ENCODE peak calls at places on chromosomes 13 and 19, in seven cellular contexts. One of them, this sample, is unnamed.

GRCh38 chr13:92312823-92313222 is 913.8 kb upstream of the GPC6 start:
- DNase-seq in H9: no peak
- DNase-seq in H1: no peak
- DNase-seq in IMR-90: no peak
- DNase-seq in neuronal stem cell: no peak
- DNase-seq in trophoblast cell: no peak
- DNase-seq in mesenchymal stem cell: no peak
- DNase-seq in this sample: no peak

GRCh38 chr19:44681992-44682790 is 10.9 kb downstream of the CEACAM19 start:
- DNase-seq in neuronal stem cell: no peak
- DNase-seq in trophoblast cell: no peak
- DNase-seq in mesenchymal stem cell: no peak
- DNase-seq in IMR-90: no peak
- DNase-seq in H9: no peak
- DNase-seq in H1: no peak
- DNase-seq in this sample: no peak

GRCh38 chr19:55650602-55651230 is 2.7 kb downstream of the CCDC106 start:
- DNase-seq in IMR-90: no peak
- DNase-seq in H9: no peak
- DNase-seq in neuronal stem cell: no peak
- DNase-seq in mesenchymal stem cell: no peak
- DNase-seq in H1: no peak
- DNase-seq in trophoblast cell: no peak
- DNase-seq in this sample: no peak

GRCh38 chr13:106573855-106574254 is 5.9 kb upstream of the ARGLU1 start:
- DNase-seq in H9: no peak
- DNase-seq in trophoblast cell: no peak
- DNase-seq in mesenchymal stem cell: no peak
- DNase-seq in H1: no peak
- DNase-seq in neuronal stem cell: no peak
- DNase-seq in IMR-90: peak
- DNase-seq in this sample: no peak

GRCh38 chr13:48808689-48809088 is 155.0 kb downstream of the CYSLTR2 start:
- DNase-seq in trophoblast cell: peak
- DNase-seq in neuronal stem cell: no peak
- DNase-seq in H9: no peak
- DNase-seq in IMR-90: peak
- DNase-seq in mesenchymal stem cell: peak
- DNase-seq in H1: no peak
- DNase-seq in this sample: no peak

GRCh38 chr19:20333508-20333907 is 166.5 kb downstream of the ZNF486 start:
- DNase-seq in trophoblast cell: no peak
- DNase-seq in H9: no peak
- DNase-seq in mesenchymal stem cell: no peak
- DNase-seq in H1: no peak
- DNase-seq in neuronal stem cell: no peak
- DNase-seq in IMR-90: no peak
- DNase-seq in this sample: no peak

GRCh38 chr19:41887711-41888382 is 4.9 kb downstream of the ARHGEF1 start:
- DNase-seq in trophoblast cell: peak
- DNase-seq in neuronal stem cell: no peak
- DNase-seq in H1: peak
- DNase-seq in mesenchymal stem cell: peak
- DNase-seq in H9: peak
- DNase-seq in IMR-90: peak
- DNase-seq in this sample: peak

GRCh38 chr13:91740811-91741210 is 342.4 kb downstream of the GPC5 start:
- DNase-seq in IMR-90: no peak
- DNase-seq in mesenchymal stem cell: no peak
- DNase-seq in trophoblast cell: no peak
- DNase-seq in neuronal stem cell: peak
- DNase-seq in H1: no peak
- DNase-seq in H9: no peak
- DNase-seq in this sample: no peak

GRCh38 chr13:36888645-36889044 is 31.4 kb downstream of the SMAD9 start:
- DNase-seq in trophoblast cell: no peak
- DNase-seq in H1: no peak
- DNase-seq in neuronal stem cell: no peak
- DNase-seq in IMR-90: no peak
- DNase-seq in H9: no peak
- DNase-seq in mesenchymal stem cell: no peak
- DNase-seq in this sample: no peak

GRCh38 chr19:13803038-13803437 is 7.8 kb downstream of the ZSWIM4 start:
- DNase-seq in mesenchymal stem cell: no peak
- DNase-seq in H1: no peak
- DNase-seq in IMR-90: no peak
- DNase-seq in trophoblast cell: no peak
- DNase-seq in neuronal stem cell: no peak
- DNase-seq in H9: no peak
- DNase-seq in this sample: no peak

GRCh38 chr13:31046711-31047279 is 114.3 kb downstream of the TEX26 start:
- DNase-seq in IMR-90: peak
- DNase-seq in mesenchymal stem cell: peak
- DNase-seq in trophoblast cell: no peak
- DNase-seq in H9: no peak
- DNase-seq in H1: no peak
- DNase-seq in neuronal stem cell: no peak
- DNase-seq in this sample: peak

DNA sequence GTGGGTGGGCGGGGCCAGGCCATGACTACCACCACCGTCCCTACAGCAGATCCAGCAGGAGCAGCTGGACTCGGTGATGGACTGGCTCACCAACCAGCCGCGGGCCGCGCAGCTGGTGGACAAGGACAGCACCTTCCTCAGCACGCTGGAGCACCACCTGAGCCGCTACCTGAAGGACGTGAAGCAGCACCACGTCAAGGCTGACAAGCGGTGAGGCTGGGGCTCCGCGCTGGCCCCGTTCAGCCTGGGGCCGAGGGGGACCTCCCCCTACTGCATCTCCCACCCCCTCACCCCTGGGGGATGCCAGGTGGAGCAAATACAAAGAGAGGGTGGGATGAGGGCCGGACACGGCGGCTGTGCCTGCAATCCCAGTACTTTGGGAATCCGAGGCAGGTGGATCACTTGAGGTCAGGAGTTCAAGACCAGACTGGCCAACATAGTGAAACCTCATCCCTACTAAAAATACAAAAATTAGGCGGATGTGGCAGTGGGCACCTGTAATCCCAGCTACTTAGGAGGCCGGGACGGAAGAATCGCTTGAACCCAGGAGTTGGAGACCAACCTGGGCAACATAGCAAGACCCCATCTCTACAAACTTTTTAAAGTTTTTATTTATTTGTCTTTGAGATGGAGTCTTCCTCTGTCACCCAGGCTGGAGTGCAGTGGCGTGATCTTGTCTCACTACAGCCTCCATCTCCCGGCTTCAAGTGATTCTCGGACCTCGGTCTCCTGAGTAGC is 18.1 kb upstream of the CELF5 start:
- DNase-seq in H1: no peak
- DNase-seq in H9: no peak
- DNase-seq in mesenchymal stem cell: no peak
- DNase-seq in neuronal stem cell: no peak
- DNase-seq in IMR-90: no peak
- DNase-seq in trophoblast cell: no peak
- DNase-seq in this sample: no peak
- H3K23ac ChIP-seq in H1: no peak
- H3K23ac ChIP-seq in H9: no peak
- H3K23ac ChIP-seq in mesenchymal stem cell: no peak
- H3K23ac ChIP-seq in neuronal stem cell: no peak
- H3K23ac ChIP-seq in IMR-90: no peak
- H3K23ac ChIP-seq in trophoblast cell: no peak
- H3K23ac ChIP-seq in this sample: no peak

GRCh38 chr19:53275480-53275879 is 8.0 kb upstream of the VN1R4 start:
- DNase-seq in H9: no peak
- DNase-seq in H1: no peak
- DNase-seq in neuronal stem cell: no peak
- DNase-seq in IMR-90: no peak
- DNase-seq in trophoblast cell: no peak
- DNase-seq in mesenchymal stem cell: no peak
- DNase-seq in this sample: no peak

GRCh38 chr19:53272044-53272443 is 4.5 kb upstream of the VN1R4 start:
- DNase-seq in mesenchymal stem cell: no peak
- DNase-seq in trophoblast cell: no peak
- DNase-seq in IMR-90: no peak
- DNase-seq in H1: no peak
- DNase-seq in H9: no peak
- DNase-seq in neuronal stem cell: no peak
- DNase-seq in this sample: no peak
- H3K23ac ChIP-seq in mesenchymal stem cell: no peak
- H3K23ac ChIP-seq in trophoblast cell: no peak
- H3K23ac ChIP-seq in IMR-90: no peak
- H3K23ac ChIP-seq in H1: no peak
- H3K23ac ChIP-seq in H9: no peak
- H3K23ac ChIP-seq in neuronal stem cell: no peak
- H3K23ac ChIP-seq in this sample: no peak

DNA sequence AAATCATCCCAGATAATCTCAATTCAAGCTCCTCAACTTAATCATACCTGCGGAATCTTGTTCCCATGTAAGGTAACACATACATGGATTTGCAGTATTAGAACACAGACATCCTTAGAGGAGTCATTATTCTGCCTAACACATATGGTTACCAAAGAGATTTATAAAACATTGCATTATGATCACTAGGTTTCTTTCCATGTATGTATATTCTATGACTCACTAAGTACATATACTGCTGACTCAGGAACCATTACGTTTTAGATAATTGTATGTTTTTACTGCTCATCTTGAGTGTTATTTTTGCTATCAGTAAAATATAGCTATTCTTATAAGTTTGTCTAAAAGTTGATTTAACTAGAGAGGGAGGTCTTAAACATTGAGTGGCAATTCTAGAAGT is 182.9 kb downstream of the SLITRK6 start:
- DNase-seq in mesenchymal stem cell: no peak
- DNase-seq in neuronal stem cell: no peak
- DNase-seq in trophoblast cell: no peak
- DNase-seq in IMR-90: peak
- DNase-seq in H9: no peak
- DNase-seq in H1: no peak
- DNase-seq in this sample: no peak
- H3K23ac ChIP-seq in mesenchymal stem cell: no peak
- H3K23ac ChIP-seq in neuronal stem cell: no peak
- H3K23ac ChIP-seq in trophoblast cell: no peak
- H3K23ac ChIP-seq in IMR-90: no peak
- H3K23ac ChIP-seq in H9: no peak
- H3K23ac ChIP-seq in H1: no peak
- H3K23ac ChIP-seq in this sample: no peak

DNA sequence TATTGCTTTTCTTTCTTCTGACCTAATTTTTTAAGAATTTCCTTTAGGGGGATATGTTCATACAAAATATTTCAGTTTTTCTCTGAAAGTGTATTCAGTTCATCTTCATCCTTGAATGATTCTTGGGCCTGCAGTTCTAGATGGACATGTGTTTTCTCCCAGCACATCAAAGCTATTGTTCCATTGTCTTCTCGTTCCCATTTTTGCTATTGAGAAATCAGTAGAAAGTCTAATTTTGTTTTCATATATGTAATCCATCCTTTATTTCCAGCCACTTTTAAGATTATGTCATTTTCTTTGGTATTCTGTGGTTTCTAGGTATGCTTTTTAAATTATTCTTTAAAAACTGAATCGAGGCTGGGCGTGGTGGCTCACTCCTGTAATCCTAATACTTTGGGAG is 15.8 kb upstream of the GRAMD1A start:
- DNase-seq in H1: no peak
- DNase-seq in trophoblast cell: no peak
- DNase-seq in mesenchymal stem cell: no peak
- DNase-seq in neuronal stem cell: no peak
- DNase-seq in H9: no peak
- DNase-seq in IMR-90: no peak
- DNase-seq in this sample: no peak
- H3K23ac ChIP-seq in H1: no peak
- H3K23ac ChIP-seq in trophoblast cell: no peak
- H3K23ac ChIP-seq in mesenchymal stem cell: no peak
- H3K23ac ChIP-seq in neuronal stem cell: no peak
- H3K23ac ChIP-seq in H9: no peak
- H3K23ac ChIP-seq in IMR-90: no peak
- H3K23ac ChIP-seq in this sample: no peak

GRCh38 chr13:72201726-72202125 is 334.7 kb upstream of the DACH1 start:
- DNase-seq in mesenchymal stem cell: no peak
- DNase-seq in H9: no peak
- DNase-seq in neuronal stem cell: no peak
- DNase-seq in IMR-90: no peak
- DNase-seq in H1: no peak
- DNase-seq in trophoblast cell: no peak
- DNase-seq in this sample: no peak
- H3K23ac ChIP-seq in mesenchymal stem cell: no peak
- H3K23ac ChIP-seq in H9: no peak
- H3K23ac ChIP-seq in neuronal stem cell: no peak
- H3K23ac ChIP-seq in IMR-90: no peak
- H3K23ac ChIP-seq in H1: no peak
- H3K23ac ChIP-seq in trophoblast cell: no peak
- H3K23ac ChIP-seq in this sample: no peak

GRCh38 chr13:41246969-41247750 is 16.2 kb downstream of the MTRF1 start:
- DNase-seq in IMR-90: no peak
- DNase-seq in trophoblast cell: peak
- DNase-seq in H9: no peak
- DNase-seq in neuronal stem cell: no peak
- DNase-seq in mesenchymal stem cell: no peak
- DNase-seq in H1: no peak
- DNase-seq in this sample: no peak
- H3K23ac ChIP-seq in IMR-90: no peak
- H3K23ac ChIP-seq in trophoblast cell: no peak
- H3K23ac ChIP-seq in H9: no peak
- H3K23ac ChIP-seq in neuronal stem cell: no peak
- H3K23ac ChIP-seq in mesenchymal stem cell: no peak
- H3K23ac ChIP-seq in H1: no peak
- H3K23ac ChIP-seq in this sample: no peak

DNA sequence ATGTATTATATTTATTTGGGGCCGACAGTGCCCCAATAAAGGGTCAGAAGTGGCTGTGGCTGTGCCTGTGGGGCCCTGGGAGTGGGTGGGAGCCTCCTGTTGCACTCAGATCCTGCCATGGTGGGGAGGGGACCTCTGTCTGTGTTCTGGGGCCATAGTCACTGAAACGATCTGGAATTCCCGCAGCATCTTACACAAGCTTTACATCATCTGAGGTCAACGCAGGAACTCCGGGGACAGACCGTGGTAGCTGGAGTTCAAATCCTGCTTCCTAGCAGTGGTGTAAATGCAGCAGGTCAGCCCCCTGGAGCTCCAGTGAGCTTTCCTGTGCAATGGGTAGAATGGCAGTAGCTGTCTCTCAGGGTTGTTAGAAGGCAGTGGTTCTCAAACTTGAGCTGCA is 3.9 kb upstream of the SCN1B start:
- DNase-seq in H9: no peak
- DNase-seq in mesenchymal stem cell: no peak
- DNase-seq in trophoblast cell: no peak
- DNase-seq in H1: no peak
- DNase-seq in neuronal stem cell: no peak
- DNase-seq in IMR-90: no peak
- DNase-seq in this sample: no peak
- H3K23ac ChIP-seq in H9: no peak
- H3K23ac ChIP-seq in mesenchymal stem cell: no peak
- H3K23ac ChIP-seq in trophoblast cell: no peak
- H3K23ac ChIP-seq in H1: no peak
- H3K23ac ChIP-seq in neuronal stem cell: no peak
- H3K23ac ChIP-seq in IMR-90: no peak
- H3K23ac ChIP-seq in this sample: no peak

This sample was measured in mesendoderm.